ENCODE peak calls at places on chromosomes 1 and 21, in five cellular contexts. L, M, V, J and Z are unnamed samples.

GRCh38 chr1:116529199-116529616 is 41.6 kb downstream of the CD58 start:
- DNase-seq in J (no peak), L (no peak), V (no peak), M (no peak), Z (no peak)

GRCh38 chr1:154840557-154841176 is 29.4 kb downstream of the KCNN3 start:
- DNase-seq in J (no peak), L (no peak), V (no peak), M (no peak), Z (no peak)

GRCh38 chr1:210374600-210374953 is 45.9 kb downstream of the HHAT start:
- DNase-seq in L (no peak), V (no peak), J (no peak), M (no peak), Z (no peak)

GRCh38 chr1:24683713-24684162 is 40.6 kb downstream of the SRRM1 start:
- DNase-seq in V (no peak), J (no peak), L (no peak), M (no peak), Z (peak)

GRCh38 chr1:24914226-24915069 is 15.6 kb downstream of the RUNX3 start:
- DNase-seq in J (no peak), M (no peak), V (no peak), L (peak), Z (no peak)

GRCh38 chr1:223297800-223298199 is 66.2 kb downstream of the SUSD4 start:
- DNase-seq in M (no peak), L (no peak), V (no peak), J (no peak), Z (no peak)

GRCh38 chr1:201319631-201320030 is 36.3 kb downstream of the PKP1 start:
- DNase-seq in L (no peak), V (no peak), J (no peak), M (no peak), Z (no peak)

GRCh38 chr1:223771814-223772770 is 59.8 kb downstream of the CAPN2 start:
- DNase-seq in L (no peak), J (peak), V (no peak), M (no peak), Z (no peak)

GRCh38 chr1:96259399-96259798 is 462.2 kb upstream of the PTBP2 start:
- DNase-seq in V (no peak), L (no peak), M (no peak), J (no peak), Z (no peak)

GRCh38 chr1:24635195-24635843 is 7.8 kb upstream of the SRRM1 start:
- DNase-seq in M (no peak), V (no peak), L (peak), J (no peak), Z (no peak)

GRCh38 chr1:66637146-66637545 is 103.2 kb downstream of the SGIP1 start:
- DNase-seq in M (no peak), L (no peak), J (no peak), V (no peak), Z (no peak)

GRCh38 chr1:3473381-3473844 is 18.9 kb downstream of the ARHGEF16 start:
- DNase-seq in J (no peak), L (no peak), V (no peak), M (no peak), Z (no peak)

GRCh38 chr1:8255712-8256111 is 62.2 kb upstream of the SLC45A1 start:
- DNase-seq in M (no peak), L (no peak), J (no peak), V (no peak), Z (peak)

GRCh38 chr1:160221089-160221488 is 15.9 kb downstream of the PEA15 start:
- DNase-seq in V (no peak), M (no peak), J (no peak), L (no peak), Z (no peak)

GRCh38 chr21:36297938-36298572 is 21.9 kb upstream of the MORC3 start:
- DNase-seq in M (peak), L (peak), V (peak), J (peak), Z (peak)

GRCh38 chr1:62492521-62492920 is 55.7 kb downstream of the USP1 start:
- DNase-seq in M (no peak), L (no peak), J (no peak), V (no peak), Z (no peak)

GRCh38 chr1:36977736-36978314 is 56.5 kb downstream of the GRIK3 start:
- DNase-seq in J (no peak), L (no peak), V (no peak), M (no peak), Z (no peak)

GRCh38 chr1:24277420-24278169 is 41.6 kb upstream of the GRHL3 start:
- DNase-seq in J (no peak), M (no peak), L (peak), V (no peak), Z (no peak)

GRCh38 chr1:202105571-202106339 is 17.0 kb upstream of the GPR37L1 start:
- DNase-seq in L (no peak), V (peak), M (no peak), J (no peak), Z (no peak)

GRCh38 chr1:78005755-78006154 is 1.0 kb downstream of the DNAJB4 start:
- DNase-seq in L (peak), V (no peak), M (no peak), J (peak), Z (no peak)

GRCh38 chr1:89310976-89311375 is 38.3 kb upstream of the GBP5 start:
- DNase-seq in M (no peak), J (no peak), V (no peak), L (no peak), Z (no peak)

DNA sequence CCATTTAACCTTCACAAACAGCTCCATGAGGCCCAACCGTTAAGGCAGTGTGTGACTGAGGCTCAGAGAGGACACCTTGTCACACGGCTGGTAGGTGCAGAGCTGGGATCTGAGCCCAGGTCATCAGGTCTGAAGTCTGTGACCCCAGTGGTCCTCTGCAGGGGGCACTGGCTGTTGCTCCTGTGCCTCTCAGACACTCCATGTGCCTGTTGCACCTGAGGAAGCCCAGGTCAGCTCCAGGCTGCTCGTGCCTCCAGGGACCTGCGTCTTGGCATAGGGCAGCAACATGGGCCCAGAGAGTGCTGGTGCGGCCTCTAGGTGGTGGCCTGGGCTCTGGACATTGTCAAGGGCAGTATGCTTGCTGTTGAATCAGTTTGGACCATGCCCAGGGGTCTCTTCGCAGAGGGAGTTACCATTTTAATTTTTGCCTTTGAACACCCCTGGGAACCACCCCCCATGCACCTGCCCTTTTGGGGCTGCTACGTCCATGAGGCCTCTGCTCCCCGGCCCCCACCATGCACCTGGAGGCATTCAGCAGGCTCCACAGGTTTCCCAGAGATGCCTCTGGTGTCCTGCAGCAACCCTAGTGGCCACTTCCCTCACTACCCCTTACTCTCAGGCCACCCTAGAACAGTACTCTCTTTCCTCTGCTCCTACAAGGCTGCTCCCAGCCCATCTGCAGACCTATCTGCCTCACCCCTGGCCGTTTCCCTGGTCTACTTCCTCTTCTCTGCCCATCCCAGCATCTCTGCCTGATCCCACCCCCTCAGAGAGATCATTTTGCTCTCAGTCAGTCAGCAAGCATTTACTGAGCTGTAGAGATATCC is 25.2 kb upstream of the EPS8L3 start:
- DNase-seq in M (peak), J (no peak), L (no peak), V (peak), Z (peak)
- H3K27ac ChIP-seq in M (no peak), J (no peak), L (no peak), V (no peak), Z (peak)

DNA sequence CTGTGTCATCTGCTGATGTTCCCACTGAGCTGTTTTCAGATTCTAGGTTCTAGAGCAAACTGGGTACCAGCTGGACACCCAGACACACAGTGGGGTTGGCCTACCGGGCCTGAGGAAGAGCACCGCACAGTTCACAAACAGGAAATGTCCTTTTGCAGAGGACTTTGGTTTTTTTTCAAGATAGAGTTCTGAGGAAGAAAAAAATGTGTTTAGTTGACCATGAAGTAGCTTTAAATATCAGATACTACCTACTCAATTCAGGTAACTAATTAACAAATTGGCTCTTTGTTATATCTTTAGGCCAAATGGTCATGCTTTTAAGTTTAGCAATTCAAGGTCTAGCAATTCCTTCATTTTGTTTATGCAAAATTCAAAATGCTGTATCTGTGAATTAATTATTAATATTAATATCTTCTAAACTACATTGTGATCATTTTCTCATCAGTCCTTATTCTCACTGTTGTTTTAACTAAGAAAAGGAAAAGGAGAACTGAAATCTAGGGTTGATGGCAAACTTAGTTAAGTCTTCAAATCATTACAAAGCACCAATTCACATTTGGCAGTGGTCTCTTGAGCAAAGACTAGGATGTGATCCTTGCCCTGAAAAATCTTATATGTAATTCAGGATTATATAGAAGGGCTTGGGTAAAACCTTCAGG is 17.2 kb upstream of the NCF2 start:
- DNase-seq in V (no peak), J (no peak), M (no peak), L (no peak), Z (no peak)
- H3K27ac ChIP-seq in V (peak), J (no peak), M (no peak), L (no peak), Z (peak)

GRCh38 chr1:52007228-52008073 is 17.0 kb upstream of the RAB3B start:
- DNase-seq in M (no peak), J (no peak), V (no peak), L (no peak), Z (no peak)
- H3K27ac ChIP-seq in M (no peak), J (no peak), V (no peak), L (no peak), Z (no peak)

GRCh38 chr21:38229260-38229877 is 27.4 kb upstream of the KCNJ15 start:
- DNase-seq in V (no peak), L (no peak), M (no peak), J (no peak), Z (peak)

GRCh38 chr21:38223893-38224540 is 32.8 kb upstream of the KCNJ15 start:
- DNase-seq in J (no peak), L (no peak), M (no peak), V (no peak), Z (no peak)

GRCh38 chr21:38227401-38227800 is 29.4 kb upstream of the KCNJ15 start:
- DNase-seq in J (no peak), L (no peak), V (no peak), M (no peak), Z (no peak)

GRCh38 chr21:38228115-38228514 is 28.7 kb upstream of the KCNJ15 start:
- DNase-seq in J (no peak), L (no peak), V (no peak), M (no peak), Z (no peak)
- H3K27ac ChIP-seq in J (no peak), L (no peak), V (peak), M (peak), Z (peak)

GRCh38 chr1:31702836-31703404 is 897 bp downstream of the COL16A1 start:
- DNase-seq in V (no peak), J (no peak), M (no peak), L (no peak), Z (no peak)
- H3K27ac ChIP-seq in V (peak), J (no peak), M (peak), L (no peak), Z (no peak)

GRCh38 chr1:79629414-79629813 is 622.9 kb upstream of the ADGRL4 start:
- DNase-seq in L (no peak), J (no peak), V (no peak), M (no peak), Z (no peak)

GRCh38 chr1:79638382-79638781 is 631.9 kb upstream of the ADGRL4 start:
- DNase-seq in M (no peak), J (no peak), L (no peak), V (no peak), Z (no peak)

GRCh38 chr1:79633456-79633855 is 626.9 kb upstream of the ADGRL4 start:
- DNase-seq in V (no peak), M (no peak), L (no peak), J (no peak), Z (no peak)
- H3K27ac ChIP-seq in V (no peak), M (no peak), L (no peak), J (no peak), Z (no peak)

DNA sequence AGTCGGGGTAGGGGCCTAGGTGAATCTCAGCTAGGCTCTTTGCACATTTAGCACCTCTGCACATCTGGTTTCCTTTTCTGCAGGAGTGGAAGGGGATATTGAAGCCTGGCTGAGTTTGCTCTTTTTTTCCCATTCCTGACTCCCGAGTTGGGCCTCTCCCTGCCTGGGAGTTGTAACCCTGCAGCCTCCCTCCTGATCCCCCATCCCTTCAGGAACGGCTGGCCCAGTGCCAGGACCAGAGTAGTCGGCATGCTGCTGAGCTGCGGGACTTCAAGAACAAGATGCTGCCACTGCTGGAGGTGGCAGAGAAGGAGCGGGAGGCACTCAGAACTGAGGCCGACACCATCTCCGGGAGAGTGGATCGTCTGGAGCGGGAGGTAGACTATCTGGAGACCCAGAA is 846 bp downstream of the OLFML3 start:
- DNase-seq in J (peak), M (no peak), L (no peak), V (peak), Z (peak)
- H3K27ac ChIP-seq in J (no peak), M (peak), L (no peak), V (peak), Z (no peak)

DNA sequence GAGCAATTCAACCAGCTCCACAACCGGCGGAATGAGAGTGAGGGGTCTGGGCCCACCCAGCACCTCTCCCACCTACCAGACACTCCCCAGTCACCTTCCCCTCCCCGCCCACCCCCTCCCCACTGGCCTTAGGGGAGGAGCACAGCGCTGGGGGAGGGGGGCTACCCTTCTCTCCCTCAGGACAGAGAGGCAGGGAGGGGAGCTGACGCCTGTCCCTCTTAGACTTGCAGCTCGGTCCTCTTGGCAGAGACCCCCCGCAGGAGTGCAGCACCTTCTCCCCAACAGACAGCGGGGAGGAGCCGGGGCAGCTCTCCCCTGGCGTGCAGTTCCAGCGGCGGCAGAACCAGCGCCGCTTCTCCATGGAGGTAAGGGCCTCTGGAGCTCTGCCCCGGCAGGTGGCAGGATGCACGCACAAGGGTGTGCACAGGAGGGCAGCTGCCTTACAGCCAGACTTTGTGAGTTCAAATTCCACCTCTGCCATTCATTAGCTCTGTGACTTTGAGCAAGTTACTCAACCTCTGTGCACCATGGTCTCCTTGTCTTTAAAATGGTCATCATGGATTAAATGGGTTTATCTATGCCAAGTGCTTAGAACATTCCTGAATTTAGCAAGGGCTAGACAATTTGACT is 18.9 kb downstream of the CDK18 start:
- DNase-seq in M (no peak), J (no peak), V (no peak), L (no peak), Z (no peak)
- H3K27ac ChIP-seq in M (no peak), J (no peak), V (no peak), L (no peak), Z (no peak)